ENCODE peak calls at places on chromosomes 1 and 21, in eight cellular contexts. One of them, this sample, is unnamed.

GRCh38 chr1:53274541-53275185 is 36.3 kb upstream of the MAGOH start:
- DNase-seq in astrocyte of the spinal cord: no peak
- DNase-seq in PC-9: no peak
- DNase-seq in fibroblast of mammary gland: no peak
- DNase-seq in tibial nerve: no peak
- DNase-seq in SK-N-SH: no peak
- DNase-seq in foreskin fibroblast: no peak
- DNase-seq in WERI-Rb-1: no peak
- DNase-seq in this sample: no peak

GRCh38 chr1:218674280-218674773 is 329.2 kb downstream of the TGFB2 start:
- DNase-seq in fibroblast of mammary gland: peak; percentile 48
- DNase-seq in tibial nerve: peak; percentile 14
- DNase-seq in PC-9: peak; percentile 92
- DNase-seq in SK-N-SH: no peak
- DNase-seq in WERI-Rb-1: no peak
- DNase-seq in foreskin fibroblast: peak; percentile 63
- DNase-seq in astrocyte of the spinal cord: peak; percentile 94
- DNase-seq in this sample: no peak

GRCh38 chr1:71666609-71667008 is 585.8 kb upstream of the ZRANB2 start:
- DNase-seq in fibroblast of mammary gland: peak; percentile 19
- DNase-seq in tibial nerve: no peak
- DNase-seq in PC-9: no peak
- DNase-seq in SK-N-SH: no peak
- DNase-seq in WERI-Rb-1: no peak
- DNase-seq in astrocyte of the spinal cord: peak; percentile 31
- DNase-seq in foreskin fibroblast: no peak
- DNase-seq in this sample: no peak

GRCh38 chr21:28991861-28992525 is 684 bp downstream of the LTN1 start:
- DNase-seq in WERI-Rb-1: no peak
- DNase-seq in foreskin fibroblast: no peak
- DNase-seq in PC-9: no peak
- DNase-seq in tibial nerve: no peak
- DNase-seq in fibroblast of mammary gland: no peak
- DNase-seq in SK-N-SH: no peak
- DNase-seq in astrocyte of the spinal cord: no peak
- DNase-seq in this sample: no peak

GRCh38 chr1:177045156-177045555 is 119.4 kb downstream of the ASTN1 start:
- DNase-seq in PC-9: no peak
- DNase-seq in tibial nerve: no peak
- DNase-seq in fibroblast of mammary gland: no peak
- DNase-seq in foreskin fibroblast: no peak
- DNase-seq in SK-N-SH: no peak
- DNase-seq in WERI-Rb-1: no peak
- DNase-seq in astrocyte of the spinal cord: no peak
- DNase-seq in this sample: no peak

GRCh38 chr21:45262041-45262581 is 25.6 kb downstream of the POFUT2 start:
- DNase-seq in WERI-Rb-1: no peak
- DNase-seq in SK-N-SH: peak; percentile 16
- DNase-seq in astrocyte of the spinal cord: no peak
- DNase-seq in foreskin fibroblast: no peak
- DNase-seq in fibroblast of mammary gland: no peak
- DNase-seq in PC-9: no peak
- DNase-seq in tibial nerve: no peak
- DNase-seq in this sample: no peak

GRCh38 chr1:67514786-67515185 is 84.6 kb upstream of the SERBP1 start:
- DNase-seq in astrocyte of the spinal cord: no peak
- DNase-seq in fibroblast of mammary gland: no peak
- DNase-seq in foreskin fibroblast: no peak
- DNase-seq in tibial nerve: no peak
- DNase-seq in PC-9: no peak
- DNase-seq in SK-N-SH: no peak
- DNase-seq in WERI-Rb-1: no peak
- DNase-seq in this sample: no peak

GRCh38 chr1:83918688-83919285 is 80.1 kb downstream of the TTLL7 start:
- DNase-seq in astrocyte of the spinal cord: no peak
- DNase-seq in PC-9: no peak
- DNase-seq in SK-N-SH: no peak
- DNase-seq in fibroblast of mammary gland: no peak
- DNase-seq in tibial nerve: no peak
- DNase-seq in WERI-Rb-1: no peak
- DNase-seq in foreskin fibroblast: no peak
- DNase-seq in this sample: no peak

GRCh38 chr21:42443181-42443785 is 39.6 kb downstream of the UBASH3A start:
- DNase-seq in SK-N-SH: no peak
- DNase-seq in foreskin fibroblast: no peak
- DNase-seq in fibroblast of mammary gland: no peak
- DNase-seq in PC-9: no peak
- DNase-seq in astrocyte of the spinal cord: no peak
- DNase-seq in tibial nerve: no peak
- DNase-seq in WERI-Rb-1: no peak
- DNase-seq in this sample: no peak

GRCh38 chr1:178094752-178095645 is 1.1 kb downstream of the RASAL2 start:
- DNase-seq in WERI-Rb-1: no peak
- DNase-seq in fibroblast of mammary gland: peak; percentile 51
- DNase-seq in foreskin fibroblast: peak; percentile 12
- DNase-seq in astrocyte of the spinal cord: peak; percentile 50
- DNase-seq in SK-N-SH: no peak
- DNase-seq in PC-9: peak; percentile 11
- DNase-seq in tibial nerve: no peak
- DNase-seq in this sample: no peak

GRCh38 chr1:47987601-47988000 is 9.6 kb downstream of the TRABD2B start:
- DNase-seq in SK-N-SH: no peak
- DNase-seq in astrocyte of the spinal cord: no peak
- DNase-seq in PC-9: no peak
- DNase-seq in fibroblast of mammary gland: no peak
- DNase-seq in tibial nerve: no peak
- DNase-seq in foreskin fibroblast: no peak
- DNase-seq in WERI-Rb-1: no peak
- DNase-seq in this sample: no peak

GRCh38 chr21:33682992-33683627 is 40.8 kb downstream of the ITSN1 start:
- DNase-seq in WERI-Rb-1: no peak
- DNase-seq in PC-9: peak; percentile 61
- DNase-seq in SK-N-SH: no peak
- DNase-seq in foreskin fibroblast: peak; percentile 82
- DNase-seq in fibroblast of mammary gland: peak; percentile 92
- DNase-seq in astrocyte of the spinal cord: peak; percentile 95
- DNase-seq in tibial nerve: no peak
- DNase-seq in this sample: peak; percentile 97

GRCh38 chr1:201610806-201611205 is 71.9 kb downstream of the NAV1 start:
- DNase-seq in fibroblast of mammary gland: no peak
- DNase-seq in tibial nerve: no peak
- DNase-seq in PC-9: no peak
- DNase-seq in SK-N-SH: no peak
- DNase-seq in astrocyte of the spinal cord: no peak
- DNase-seq in foreskin fibroblast: no peak
- DNase-seq in WERI-Rb-1: peak; percentile 100
- DNase-seq in this sample: no peak

GRCh38 chr1:105872761-105873286 is 1183.7 kb upstream of the PRMT6 start:
- DNase-seq in SK-N-SH: no peak
- DNase-seq in WERI-Rb-1: peak; percentile 62
- DNase-seq in foreskin fibroblast: no peak
- DNase-seq in tibial nerve: no peak
- DNase-seq in fibroblast of mammary gland: no peak
- DNase-seq in PC-9: no peak
- DNase-seq in astrocyte of the spinal cord: no peak
- DNase-seq in this sample: no peak

GRCh38 chr1:31625561-31626272 is 8.2 kb downstream of the HCRTR1 start:
- DNase-seq in astrocyte of the spinal cord: peak; percentile 64
- DNase-seq in PC-9: no peak
- DNase-seq in fibroblast of mammary gland: peak; percentile 86
- DNase-seq in SK-N-SH: no peak
- DNase-seq in foreskin fibroblast: peak; percentile 70
- DNase-seq in tibial nerve: no peak
- DNase-seq in WERI-Rb-1: no peak
- DNase-seq in this sample: no peak

GRCh38 chr1:147168626-147169058 is 3.6 kb downstream of the PRKAB2 start:
- DNase-seq in SK-N-SH: no peak
- DNase-seq in astrocyte of the spinal cord: peak; percentile 34
- DNase-seq in fibroblast of mammary gland: peak; percentile 60
- DNase-seq in tibial nerve: peak; percentile 14
- DNase-seq in foreskin fibroblast: peak; percentile 51
- DNase-seq in PC-9: no peak
- DNase-seq in WERI-Rb-1: no peak
- DNase-seq in this sample: no peak

GRCh38 chr21:46356494-46357334 is 32.8 kb downstream of the PCNT start:
- DNase-seq in foreskin fibroblast: no peak
- DNase-seq in fibroblast of mammary gland: no peak
- DNase-seq in tibial nerve: no peak
- DNase-seq in astrocyte of the spinal cord: no peak
- DNase-seq in WERI-Rb-1: no peak
- DNase-seq in SK-N-SH: no peak
- DNase-seq in PC-9: no peak
- DNase-seq in this sample: no peak

GRCh38 chr1:16226495-16227179 is 10.3 kb downstream of the CPLANE2 start:
- DNase-seq in astrocyte of the spinal cord: no peak
- DNase-seq in PC-9: no peak
- DNase-seq in fibroblast of mammary gland: no peak
- DNase-seq in SK-N-SH: no peak
- DNase-seq in foreskin fibroblast: no peak
- DNase-seq in WERI-Rb-1: no peak
- DNase-seq in tibial nerve: no peak
- DNase-seq in this sample: no peak

GRCh38 chr1:90371106-90371813 is 345.8 kb downstream of the BARHL2 start:
- DNase-seq in fibroblast of mammary gland: no peak
- DNase-seq in astrocyte of the spinal cord: peak; percentile 81
- DNase-seq in tibial nerve: no peak
- DNase-seq in foreskin fibroblast: no peak
- DNase-seq in WERI-Rb-1: no peak
- DNase-seq in SK-N-SH: no peak
- DNase-seq in PC-9: no peak
- DNase-seq in this sample: no peak

GRCh38 chr21:37563641-37564340 is 197.2 kb downstream of the DYRK1A start:
- DNase-seq in WERI-Rb-1: peak; percentile 97
- DNase-seq in astrocyte of the spinal cord: peak; percentile 95
- DNase-seq in foreskin fibroblast: peak; percentile 96
- DNase-seq in PC-9: peak; percentile 89
- DNase-seq in SK-N-SH: peak; percentile 97
- DNase-seq in tibial nerve: peak; percentile 81
- DNase-seq in fibroblast of mammary gland: peak; percentile 90
- DNase-seq in this sample: no peak

GRCh38 chr21:37564924-37565529 is 198.5 kb downstream of the DYRK1A start:
- DNase-seq in foreskin fibroblast: no peak
- DNase-seq in PC-9: no peak
- DNase-seq in astrocyte of the spinal cord: peak; percentile 24
- DNase-seq in SK-N-SH: no peak
- DNase-seq in tibial nerve: no peak
- DNase-seq in fibroblast of mammary gland: no peak
- DNase-seq in WERI-Rb-1: no peak
- DNase-seq in this sample: no peak

GRCh38 chr21:37562920-37563640 is 196.5 kb downstream of the DYRK1A start:
- DNase-seq in WERI-Rb-1: no peak
- DNase-seq in PC-9: no peak
- DNase-seq in fibroblast of mammary gland: peak; percentile 19
- DNase-seq in astrocyte of the spinal cord: no peak
- DNase-seq in SK-N-SH: no peak
- DNase-seq in foreskin fibroblast: no peak
- DNase-seq in tibial nerve: peak; percentile 21
- DNase-seq in this sample: no peak

GRCh38 chr21:37565530-37566223 is 199.1 kb downstream of the DYRK1A start:
- DNase-seq in astrocyte of the spinal cord: peak; percentile 46
- DNase-seq in tibial nerve: no peak
- DNase-seq in fibroblast of mammary gland: peak; percentile 47
- DNase-seq in WERI-Rb-1: no peak
- DNase-seq in SK-N-SH: no peak
- DNase-seq in PC-9: peak; percentile 19
- DNase-seq in foreskin fibroblast: peak; percentile 59
- DNase-seq in this sample: no peak

GRCh38 chr21:37564341-37564923 is 197.9 kb downstream of the DYRK1A start:
- DNase-seq in fibroblast of mammary gland: peak; percentile 99
- DNase-seq in astrocyte of the spinal cord: peak; percentile 99
- DNase-seq in WERI-Rb-1: peak; percentile 76
- DNase-seq in tibial nerve: peak; percentile 55
- DNase-seq in SK-N-SH: peak; percentile 66
- DNase-seq in foreskin fibroblast: peak; percentile 99
- DNase-seq in PC-9: peak; percentile 87
- DNase-seq in this sample: peak; percentile 82
- TF ChIP-seq CTCF in fibroblast of mammary gland: no peak
- TF ChIP-seq CTCF in astrocyte of the spinal cord: no peak
- TF ChIP-seq CTCF in WERI-Rb-1: peak; percentile 27
- TF ChIP-seq CTCF in tibial nerve: no peak
- TF ChIP-seq CTCF in SK-N-SH: no peak
- TF ChIP-seq CTCF in foreskin fibroblast: no peak
- TF ChIP-seq CTCF in PC-9: no peak
- TF ChIP-seq CTCF in this sample: peak; percentile 15

GRCh38 chr1:174953170-174953569 is 46.6 kb upstream of the CACYBP start:
- DNase-seq in astrocyte of the spinal cord: no peak
- DNase-seq in fibroblast of mammary gland: no peak
- DNase-seq in foreskin fibroblast: no peak
- DNase-seq in PC-9: no peak
- DNase-seq in tibial nerve: no peak
- DNase-seq in SK-N-SH: no peak
- DNase-seq in WERI-Rb-1: no peak
- DNase-seq in this sample: no peak
- H3K4me3 ChIP-seq in astrocyte of the spinal cord: no peak overlapping the region
- H3K4me3 ChIP-seq in fibroblast of mammary gland: no peak overlapping the region
- H3K4me3 ChIP-seq in foreskin fibroblast: no peak overlapping the region
- H3K4me3 ChIP-seq in PC-9: no peak overlapping the region
- H3K4me3 ChIP-seq in tibial nerve: no peak overlapping the region
- H3K4me3 ChIP-seq in SK-N-SH: no peak overlapping the region
- H3K4me3 ChIP-seq in WERI-Rb-1: no peak overlapping the region
- H3K4me3 ChIP-seq in this sample: no peak overlapping the region

GRCh38 chr1:119544165-119544762 is 37.3 kb downstream of the HSD3B1 start:
- DNase-seq in tibial nerve: no peak
- DNase-seq in fibroblast of mammary gland: peak; percentile 6
- DNase-seq in foreskin fibroblast: no peak
- DNase-seq in WERI-Rb-1: peak; percentile 44
- DNase-seq in SK-N-SH: peak; percentile 1
- DNase-seq in astrocyte of the spinal cord: no peak
- DNase-seq in PC-9: peak; percentile 7
- DNase-seq in this sample: no peak
- TF ChIP-seq CTCF in tibial nerve: no peak
- TF ChIP-seq CTCF in fibroblast of mammary gland: peak; percentile 40
- TF ChIP-seq CTCF in foreskin fibroblast: peak; percentile 37
- TF ChIP-seq CTCF in WERI-Rb-1: peak; percentile 75
- TF ChIP-seq CTCF in SK-N-SH: peak; percentile 41
- TF ChIP-seq CTCF in astrocyte of the spinal cord: peak; percentile 47
- TF ChIP-seq CTCF in PC-9: peak; percentile 59
- TF ChIP-seq CTCF in this sample: peak; percentile 63

DNA sequence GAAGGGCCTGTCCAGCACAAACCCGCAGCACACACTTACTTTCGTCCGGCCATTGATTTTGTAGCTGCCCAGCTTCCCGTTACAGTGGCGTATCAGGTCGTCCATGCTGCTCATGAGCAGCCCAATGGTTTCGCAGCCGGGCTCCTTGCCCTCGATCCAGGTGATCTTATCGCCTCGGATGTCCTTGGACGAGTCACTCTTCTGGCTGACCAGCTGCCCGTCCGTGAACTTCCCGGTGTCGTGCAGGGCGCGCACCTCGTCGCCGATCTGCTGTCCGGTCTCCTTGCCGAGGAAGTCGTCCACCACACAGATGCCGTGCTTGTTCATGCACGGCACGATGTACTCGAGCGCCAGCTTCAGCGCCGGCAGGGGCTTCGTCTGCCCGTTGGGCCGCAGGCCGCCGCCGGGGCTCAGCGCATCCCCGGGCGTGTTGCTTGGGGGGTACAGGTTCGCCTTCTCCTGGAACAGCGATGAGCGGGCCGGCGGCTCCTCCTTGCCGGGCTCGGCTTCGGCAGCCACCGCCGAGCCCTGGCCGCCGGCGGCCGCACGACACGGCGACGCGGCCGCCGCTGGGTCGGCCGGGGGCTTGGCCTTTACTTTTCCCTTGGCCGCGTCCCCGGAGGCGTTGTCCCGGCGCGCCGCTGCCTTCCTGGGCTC is 1.0 kb downstream of the EGLN1 start:
- DNase-seq in tibial nerve: peak; percentile 22
- DNase-seq in fibroblast of mammary gland: peak; percentile 39
- DNase-seq in SK-N-SH: peak; percentile 69
- DNase-seq in foreskin fibroblast: no peak
- DNase-seq in astrocyte of the spinal cord: peak; percentile 55
- DNase-seq in PC-9: peak; percentile 43
- DNase-seq in WERI-Rb-1: peak; percentile 43
- DNase-seq in this sample: no peak
- H3K4me3 ChIP-seq in tibial nerve: peak overlapping the region; percentile 81
- H3K4me3 ChIP-seq in fibroblast of mammary gland: peak overlapping the region; percentile 81
- H3K4me3 ChIP-seq in SK-N-SH: peak overlapping the region; percentile 80
- H3K4me3 ChIP-seq in foreskin fibroblast: peak overlapping the region; percentile 68
- H3K4me3 ChIP-seq in astrocyte of the spinal cord: peak overlapping the region; percentile 87
- H3K4me3 ChIP-seq in PC-9: peak overlapping the region; percentile 89
- H3K4me3 ChIP-seq in WERI-Rb-1: peak overlapping the region; percentile 58
- H3K4me3 ChIP-seq in this sample: peak overlapping the region; percentile 77

This sample was measured in epithelial cell of proximal tubule.